ENCODE peak calls at places on chromosomes 12 and 14, in six cellular contexts. L, H, G, E, Q and T are unnamed samples.

GRCh38 chr14:80974338-80975078 is 19.1 kb downstream of the TSHR start:
- DNase-seq in L (no peak), H (no peak), G (no peak), E (no peak), Q (no peak), T (no peak)

GRCh38 chr12:6165418-6165817 is 34.8 kb upstream of the CD9 start:
- DNase-seq in L (no peak), H (no peak), G (no peak), E (no peak), Q (no peak), T (no peak)

GRCh38 chr12:6310771-6311610 is 509 bp downstream of the PLEKHG6 start:
- DNase-seq in L (no peak), H (no peak), G (no peak), E (no peak), Q (no peak), T (no peak)

GRCh38 chr14:96204151-96205058 is at the start of gene BDKRB2:
- DNase-seq in L (peak; percentile 17), H (peak; percentile 54), G (no peak), E (no peak), Q (no peak), T (no peak)

GRCh38 chr12:130920711-130921381 is 32.9 kb upstream of the ADGRD1 start:
- DNase-seq in L (no peak), H (no peak), G (no peak), E (no peak), Q (no peak), T (no peak)

GRCh38 chr14:87745507-87746118 is 247.4 kb downstream of the GALC start:
- DNase-seq in L (peak; percentile 17), H (peak; percentile 23), G (peak; percentile 11), E (peak; percentile 1), Q (no peak), T (no peak)

GRCh38 chr12:3646561-3647241 is 106.2 kb downstream of the CRACR2A start:
- DNase-seq in L (no peak), H (no peak), G (no peak), E (no peak), Q (no peak), T (no peak)

GRCh38 chr12:22709292-22709691 is 84.3 kb downstream of the ETNK1 start:
- DNase-seq in L (no peak), H (peak; percentile 33), G (peak; percentile 29), E (peak; percentile 32), Q (peak; percentile 15), T (no peak)

GRCh38 chr12:49550853-49551252 is 12.0 kb downstream of the KCNH3 start:
- DNase-seq in L (no peak), H (peak; percentile 67), G (no peak), E (no peak), Q (no peak), T (no peak)

GRCh38 chr14:64220056-64220455 is 74.1 kb downstream of the ESR2 start:
- DNase-seq in L (no peak), H (no peak), G (no peak), E (peak; percentile 11), Q (no peak), T (no peak)

GRCh38 chr14:64218344-64219240 is 75.6 kb downstream of the ESR2 start:
- DNase-seq in L (no peak), H (no peak), G (no peak), E (no peak), Q (no peak), T (no peak)

GRCh38 chr14:64220466-64220865 is 73.7 kb downstream of the ESR2 start:
- DNase-seq in L (no peak), H (no peak), G (no peak), E (peak; percentile 34), Q (no peak), T (no peak)

GRCh38 chr14:64225156-64225757 is 68.9 kb downstream of the ESR2 start:
- DNase-seq in L (no peak), H (no peak), G (no peak), E (no peak), Q (no peak), T (no peak)

DNA sequence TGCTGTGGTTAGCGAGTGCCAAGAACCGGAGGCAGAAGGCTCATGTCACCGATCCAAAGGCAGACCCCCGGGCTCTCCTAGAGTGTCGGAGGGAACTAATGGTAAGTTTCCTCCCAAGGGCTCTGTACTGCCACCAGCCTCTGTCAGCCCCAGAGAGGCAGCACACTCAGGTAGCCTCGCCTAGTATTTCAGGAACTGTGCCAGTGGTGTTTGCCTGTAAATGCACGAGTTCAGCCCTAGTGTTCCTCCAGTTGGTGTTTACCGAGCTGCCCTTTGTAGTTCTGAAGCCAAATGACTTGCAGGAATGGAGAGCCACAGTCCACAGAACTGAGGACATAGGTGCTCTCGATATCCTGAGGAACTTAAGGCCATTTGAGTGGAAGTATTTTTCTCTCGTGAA is 72.6 kb downstream of the ESR2 start:
- DNase-seq in L (no peak), H (no peak), G (no peak), E (no peak), Q (no peak), T (no peak)
- TF ChIP-seq POLR2AphosphoS5 in L (no peak), H (no peak), G (no peak), E (no peak), Q (no peak), T (no peak)

GRCh38 chr12:88994537-88994936 is 357.8 kb downstream of the DUSP6 start:
- DNase-seq in L (no peak), H (no peak), G (no peak), E (no peak), Q (no peak), T (no peak)

GRCh38 chr12:88993655-88994054 is 358.6 kb downstream of the DUSP6 start:
- DNase-seq in L (no peak), H (peak; percentile 36), G (no peak), E (peak; percentile 12), Q (no peak), T (no peak)

GRCh38 chr12:88996389-88996788 is 355.9 kb downstream of the DUSP6 start:
- DNase-seq in L (no peak), H (no peak), G (no peak), E (no peak), Q (no peak), T (no peak)

GRCh38 chr12:88998421-88998820 is 353.9 kb downstream of the DUSP6 start:
- DNase-seq in L (no peak), H (no peak), G (no peak), E (no peak), Q (no peak), T (no peak)
- TF ChIP-seq POLR2A in L (no peak), H (no peak), G (no peak), E (no peak), Q (no peak), T (no peak)

GRCh38 chr12:12032771-12033588 is 37.8 kb upstream of the BCL2L14 start:
- DNase-seq in L (no peak), H (peak; percentile 72), G (no peak), E (peak; percentile 77), Q (peak; percentile 66), T (no peak)
- TF ChIP-seq TAF1 in L (no peak), H (no peak), G (no peak), E (no peak), Q (no peak), T (no peak)

GRCh38 chr12:20963762-20964161 is 153.3 kb downstream of the SLCO1B3 start:
- DNase-seq in L (no peak), H (no peak), G (no peak), E (no peak), Q (no peak), T (no peak)
- TF ChIP-seq POLR2AphosphoS5 in L (no peak), H (no peak), G (no peak), E (no peak), Q (no peak), T (no peak)